ENCODE peak calls at places on chromosomes 2 and 18, in four cellular contexts. I is NCI-H1105; E is NCI-H1694 treated with DMSO at 0.1 percent for 48 hours; T is naive thymus-derived CD8-positive, alpha-beta T cell. S is an unnamed sample.

GRCh38 chr2:167331636-167332232 is 443.5 kb downstream of the XIRP2 start:
- DNase-seq in I (no peak), E (no peak), T (no peak), S (no peak)

GRCh38 chr2:231250698-231251097 is 52.3 kb downstream of the ARMC9 start:
- DNase-seq in I (no peak), E (no peak), T (no peak), S (no peak)

GRCh38 chr18:38077219-38077618 is 511.6 kb upstream of the CELF4 start:
- DNase-seq in I (no peak), E (no peak), T (no peak), S (no peak)

GRCh38 chr18:59691996-59692395 is 5.2 kb downstream of the CCBE1 start:
- DNase-seq in I (no peak), E (no peak), T (no peak), S (no peak)

GRCh38 chr2:102100371-102101096 is 42.0 kb upstream of the IL1R1 start:
- DNase-seq in I (no peak), E (no peak), T (no peak), S (no peak)

GRCh38 chr2:144099746-144100438 is 420.0 kb downstream of the ZEB2 start:
- DNase-seq in I (no peak), E (no peak), T (no peak), S (no peak)

GRCh38 chr2:12169060-12169406 is 422.6 kb downstream of the LPIN1 start:
- DNase-seq in I (no peak), E (no peak), T (no peak), S (no peak)

GRCh38 chr2:104847821-104848160 is 6.1 kb upstream of the POU3F3 start:
- DNase-seq in I (no peak), E (no peak), T (no peak), S (no peak)

GRCh38 chr2:102284611-102285010 is 26.8 kb upstream of the IL1RL1 start:
- DNase-seq in I (no peak), E (no peak), T (no peak), S (no peak)

GRCh38 chr2:237482485-237482884 is 4.6 kb upstream of the MLPH start:
- DNase-seq in I (peak), E (no peak), T (no peak), S (peak)

GRCh38 chr2:211203986-211204385 is 647.6 kb downstream of the CPS1 start:
- DNase-seq in I (no peak), E (no peak), T (no peak), S (no peak)

GRCh38 chr2:23433282-23433681 is 48.3 kb downstream of the KLHL29 start:
- DNase-seq in I (no peak), E (no peak), T (no peak), S (no peak)

GRCh38 chr2:120915670-120916069 is 180.0 kb downstream of the GLI2 start:
- DNase-seq in I (no peak), E (no peak), T (no peak), S (no peak)

GRCh38 chr18:62131305-62131909 is 55.4 kb downstream of the PIGN start:
- DNase-seq in I (peak), E (peak), T (peak), S (peak)

GRCh38 chr2:238449909-238450417 is 23.2 kb downstream of the ASB1 start:
- DNase-seq in I (no peak), E (no peak), T (no peak), S (no peak)

GRCh38 chr2:26577442-26578433 is 63.4 kb downstream of the CIB4 start:
- DNase-seq in I (peak), E (peak), T (peak), S (peak)

GRCh38 chr2:151520976-151521375 is 111.3 kb downstream of the RIF1 start:
- DNase-seq in I (no peak), E (no peak), T (no peak), S (no peak)

GRCh38 chr18:5973079-5973478 is 77.8 kb upstream of the TMEM200C start:
- DNase-seq in I (no peak), E (no peak), T (no peak), S (no peak)

GRCh38 chr2:94982156-94982555 is 43.4 kb upstream of the MAL start:
- DNase-seq in I (no peak), E (no peak), T (no peak), S (no peak)

GRCh38 chr2:75403991-75404428 is 156.7 kb downstream of the EVA1A start:
- DNase-seq in I (peak), E (peak), T (no peak), S (peak)

GRCh38 chr18:12278765-12279682 is 24.9 kb downstream of the CIDEA start:
- DNase-seq in I (no peak), E (no peak), T (no peak), S (no peak)

GRCh38 chr2:37282746-37283145 is 41.9 kb downstream of the PRKD3 start:
- DNase-seq in I (no peak), E (no peak), T (no peak), S (no peak)

GRCh38 chr2:23381498-23381897 is 3.5 kb upstream of the KLHL29 start:
- DNase-seq in I (no peak), E (no peak), T (no peak), S (no peak)

S was measured in NCI-H774.